ENCODE peak calls at places on chromosomes 7 and 10, in ten cellular contexts. H is NCI-H1694 treated with DMSO at 0.1 percent for 48 hours; C is IMR-90; K is adrenal gland; R is GM12865; N is SW480; S is GM04504; U is iris pigment epithelial cell; Q is HFF-Myc; Z is effector memory CD4-positive, alpha-beta T cell. J is an unnamed sample.

GRCh38 chr7:29989257-29989995 is at the start of gene SCRN1:
- DNase-seq in H (no peak), C (peak; percentile 13), K (no peak), R (peak; percentile 78), N (peak; percentile 53), S (peak; percentile 8), U (peak; percentile 32), Q (no peak), Z (no peak), J (no peak)

GRCh38 chr7:149732111-149732561 is 41.3 kb downstream of the ZNF467 start:
- DNase-seq in H (no peak), C (no peak), K (no peak), R (no peak), N (no peak), S (no peak), U (no peak), Q (no peak), Z (no peak), J (no peak)

GRCh38 chr7:21670496-21670895 is 127.7 kb downstream of the DNAH11 start:
- DNase-seq in H (no peak), C (no peak), K (no peak), R (no peak), N (no peak), S (no peak), U (peak; percentile 20), Q (no peak), Z (no peak), J (no peak)

GRCh38 chr10:76411719-76412435 is 980.5 kb downstream of the LRMDA start:
- DNase-seq in H (no peak), C (no peak), K (no peak), R (no peak), N (no peak), S (peak; percentile 83), U (no peak), Q (no peak), Z (no peak), J (peak; percentile 79)

GRCh38 chr10:79316671-79317431 is 30.4 kb upstream of the PPIF start:
- DNase-seq in H (no peak), C (peak; percentile 29), K (no peak), R (peak; percentile 79), N (peak; percentile 81), S (no peak), U (no peak), Q (no peak), Z (no peak), J (no peak)

GRCh38 chr10:51397244-51397643 is 302.2 kb downstream of the CSTF2T start:
- DNase-seq in H (no peak), C (no peak), K (no peak), R (no peak), N (no peak), S (no peak), U (no peak), Q (no peak), Z (no peak), J (no peak)

GRCh38 chr7:19146699-19147098 is 1.5 kb upstream of the FERD3L start:
- DNase-seq in H (no peak), C (peak; percentile 46), K (no peak), R (no peak), N (no peak), S (no peak), U (peak; percentile 48), Q (peak; percentile 5), Z (no peak), J (peak; percentile 40)

GRCh38 chr7:51645298-51645697 is 328.7 kb upstream of the COBL start:
- DNase-seq in H (no peak), C (no peak), K (no peak), R (no peak), N (no peak), S (no peak), U (no peak), Q (no peak), Z (no peak), J (peak; percentile 62)

GRCh38 chr7:100673942-100674431 is 447 bp downstream of the GNB2 start:
- DNase-seq in H (no peak), C (no peak), K (peak; percentile 60), R (peak; percentile 54), N (peak; percentile 48), S (no peak), U (peak; percentile 20), Q (no peak), Z (peak; percentile 31), J (peak; percentile 39)

GRCh38 chr7:101913247-101913721 is 95.9 kb downstream of the CUX1 start:
- DNase-seq in H (no peak), C (no peak), K (no peak), R (no peak), N (no peak), S (no peak), U (no peak), Q (no peak), Z (no peak), J (no peak)

GRCh38 chr7:70325509-70326101 is 727.3 kb downstream of the AUTS2 start:
- DNase-seq in H (peak; percentile 97), C (peak; percentile 9), K (no peak), R (no peak), N (no peak), S (peak; percentile 28), U (peak; percentile 34), Q (peak; percentile 15), Z (no peak), J (peak; percentile 70)

GRCh38 chr7:66671034-66671433 is 42.4 kb downstream of the KCTD7 start:
- DNase-seq in H (no peak), C (no peak), K (no peak), R (no peak), N (no peak), S (no peak), U (no peak), Q (no peak), Z (no peak), J (no peak)

GRCh38 chr10:60521974-60522405 is 132.3 kb upstream of the ANK3 start:
- DNase-seq in H (no peak), C (peak; percentile 4), K (no peak), R (no peak), N (no peak), S (peak; percentile 46), U (peak; percentile 42), Q (peak; percentile 87), Z (no peak), J (peak; percentile 98)

GRCh38 chr7:44331682-44332081 is 6.3 kb upstream of the CAMK2B start:
- DNase-seq in H (no peak), C (no peak), K (no peak), R (no peak), N (no peak), S (no peak), U (no peak), Q (no peak), Z (no peak), J (no peak)

GRCh38 chr7:33334349-33334748 is 205.0 kb downstream of the BBS9 start:
- DNase-seq in H (peak; percentile 45), C (peak; percentile 13), K (no peak), R (peak; percentile 36), N (peak; percentile 47), S (no peak), U (peak; percentile 7), Q (no peak), Z (no peak), J (peak; percentile 23)

GRCh38 chr7:99827040-99827778 is 604 bp upstream of the CYP3A43 start:
- DNase-seq in H (no peak), C (no peak), K (no peak), R (no peak), N (no peak), S (no peak), U (no peak), Q (no peak), Z (no peak), J (no peak)

GRCh38 chr10:88848499-88848898 is 3.1 kb downstream of the ANKRD22 start:
- DNase-seq in H (no peak), C (peak; percentile 87), K (no peak), R (peak; percentile 20), N (peak; percentile 56), S (peak; percentile 62), U (peak; percentile 85), Q (peak; percentile 50), Z (no peak), J (peak; percentile 83)

GRCh38 chr10:128049226-128050010 is 76.8 kb downstream of the MKI67 start:
- DNase-seq in H (no peak), C (no peak), K (no peak), R (no peak), N (no peak), S (no peak), U (no peak), Q (no peak), Z (no peak), J (no peak)

GRCh38 chr7:149027055-149027454 is 1.2 kb downstream of the PDIA4 start:
- DNase-seq in H (no peak), C (no peak), K (no peak), R (peak; percentile 53), N (no peak), S (no peak), U (no peak), Q (no peak), Z (no peak), J (no peak)

J was measured in fibroblast of lung.